ENCODE peak calls at places on chromosomes 16 and 17, in five cellular contexts. F is stimulated activated CD8-positive, alpha-beta memory T cell treated with anti-CD3 and anti-CD28 coated beads, Interleukin-7, amount 100 ng/mL, for 4 hours; H is T-helper 9 cell; X is CD8-positive, alpha-beta memory T cell; Y is cardiac septum. Q is an unnamed sample.

GRCh38 chr16:86975445-86975844 is 341.7 kb downstream of the C16orf95 start:
- DNase-seq in H (no peak), F (no peak), X (no peak), Y (no peak), Q (peak; percentile 66)

GRCh38 chr16:1949507-1949906 is 5.0 kb downstream of the RPL3L start:
- DNase-seq in H (no peak), Y (no peak), X (no peak), F (no peak), Q (no peak)

GRCh38 chr16:69509125-69509524 is 56.6 kb upstream of the NFAT5 start:
- DNase-seq in X (no peak), F (no peak), H (no peak), Y (peak; percentile 31), Q (no peak)

GRCh38 chr16:58656872-58657271 is 27.2 kb upstream of the CNOT1 start:
- DNase-seq in Y (no peak), H (no peak), X (no peak), F (no peak), Q (no peak)

GRCh38 chr17:81390436-81391214 is 4.6 kb upstream of the BAHCC1 start:
- DNase-seq in H (no peak), X (no peak), F (no peak), Y (no peak), Q (no peak)

GRCh38 chr16:22924492-22924891 is 110.5 kb downstream of the HS3ST2 start:
- DNase-seq in F (no peak), H (no peak), Y (no peak), X (no peak), Q (no peak)

GRCh38 chr16:54787045-54787444 is 143.6 kb upstream of the IRX5 start:
- DNase-seq in Y (no peak), F (no peak), H (no peak), X (no peak), Q (no peak)

GRCh38 chr17:36188891-36189306 is 7.7 kb downstream of the CCL3L1 start:
- DNase-seq in X (no peak), Y (no peak), F (peak; percentile 57), H (no peak), Q (no peak)

GRCh38 chr17:51803161-51803560 is 355.4 kb downstream of the CA10 start:
- DNase-seq in F (no peak), H (no peak), Y (no peak), X (no peak), Q (no peak)

GRCh38 chr17:1754430-1755112 is 7.3 kb upstream of the SERPINF1 start:
- DNase-seq in H (no peak), Y (no peak), X (no peak), F (no peak), Q (no peak)

GRCh38 chr16:79293831-79294230 is 306.7 kb downstream of the MAF start:
- DNase-seq in F (no peak), Y (no peak), X (no peak), H (no peak), Q (no peak)

GRCh38 chr16:14500791-14501190 is 129.3 kb downstream of the PARN start:
- DNase-seq in H (no peak), X (no peak), F (no peak), Y (no peak), Q (peak; percentile 53)

GRCh38 chr17:71330099-71330375 is 790.8 kb upstream of the SOX9 start:
- DNase-seq in F (no peak), H (no peak), Y (no peak), X (no peak), Q (peak; percentile 83)

GRCh38 chr16:73161977-73162376 is 114.0 kb upstream of the ZFHX3 start:
- DNase-seq in X (no peak), Y (no peak), F (no peak), H (no peak), Q (no peak)

GRCh38 chr16:14057878-14058382 is 13.2 kb upstream of the MRTFB start:
- DNase-seq in F (no peak), Y (no peak), X (no peak), H (no peak), Q (no peak)

GRCh38 chr17:81323411-81323868 is 28.3 kb upstream of the SLC38A10 start:
- DNase-seq in F (no peak), H (no peak), Y (no peak), X (no peak), Q (peak; percentile 56)

GRCh38 chr17:68290268-68290954 is 516 bp downstream of the SLC16A6 start:
- DNase-seq in Y (no peak), F (peak; percentile 62), H (peak; percentile 57), X (peak; percentile 73), Q (peak; percentile 25)

GRCh38 chr17:70345061-70345460 is 175.7 kb downstream of the KCNJ2 start:
- DNase-seq in Y (no peak), X (no peak), F (no peak), H (no peak), Q (no peak)

GRCh38 chr17:76354747-76355310 is 1.1 kb upstream of the PRPSAP1 start:
- DNase-seq in Y (no peak), X (no peak), F (no peak), H (no peak), Q (peak; percentile 31)

GRCh38 chr16:56869513-56870270 is 4.7 kb downstream of the SLC12A3 start:
- DNase-seq in H (no peak), X (no peak), F (no peak), Y (no peak), Q (peak; percentile 48)

GRCh38 chr16:79372504-79373184 is 227.9 kb downstream of the MAF start:
- DNase-seq in Y (no peak), H (peak; percentile 4), X (peak; percentile 63), F (peak; percentile 30), Q (peak; percentile 81)

GRCh38 chr16:1592446-1592845 is 19.4 kb downstream of the IFT140 start:
- DNase-seq in H (no peak), X (no peak), Y (no peak), F (no peak), Q (no peak)

GRCh38 chr17:15233022-15233805 is 31.9 kb downstream of the PMP22 start:
- DNase-seq in X (no peak), H (no peak), Y (no peak), F (no peak), Q (peak; percentile 92)

GRCh38 chr16:84851192-84852127 is 31.7 kb downstream of the CRISPLD2 start:
- DNase-seq in F (no peak), X (no peak), Y (no peak), H (no peak), Q (peak; percentile 83)

Q was measured in GM23248.